ENCODE peak calls at places on chromosomes 11 and 22, in eight cellular contexts. V is IMR-90, K is GM12878, L is K562, I is right lobe of liver, F is A549, B is heart left ventricle, J is upper lobe of left lung. S is an unnamed sample. For H3K4me1, the result is how much of the 10 kb centered on the place peaks cover.

GRCh38 chr11:129930743-129931142 is 35.4 kb upstream of the NFRKB start:
- ATAC-seq in V (no peak), K (no peak), L (no peak), I (no peak), F (no peak), B (no peak), J (no peak), S (no peak)

GRCh38 chr11:208917-209260 is 1.4 kb downstream of the RIC8A start:
- ATAC-seq in V (peak), K (peak), L (peak), I (no peak), F (peak), B (no peak), J (no peak), S (no peak)

GRCh38 chr22:46140989-46141928 is 9.1 kb upstream of the PPARA start:
- ATAC-seq in V (no peak), K (peak), L (no peak), I (no peak), F (no peak), B (no peak), J (no peak), S (no peak)

GRCh38 chr11:34653851-34654490 is 33.1 kb downstream of the EHF start:
- ATAC-seq in V (peak), K (no peak), L (peak), I (peak), F (peak), B (peak), J (peak), S (no peak)

GRCh38 chr22:33405194-33405593 is 347.0 kb upstream of the SYN3 start:
- ATAC-seq in V (no peak), K (peak), L (no peak), I (no peak), F (no peak), B (peak), J (no peak), S (no peak)

GRCh38 chr11:18485905-18486528 is 30.4 kb downstream of the LDHAL6A start:
- ATAC-seq in V (no peak), K (peak), L (no peak), I (no peak), F (no peak), B (no peak), J (no peak), S (no peak)

GRCh38 chr11:125153837-125154236 is 10.7 kb upstream of the PKNOX2 start:
- ATAC-seq in V (no peak), K (no peak), L (no peak), I (no peak), F (no peak), B (no peak), J (no peak), S (no peak)

GRCh38 chr22:39710380-39711117 is 140.0 kb downstream of the CACNA1I start:
- ATAC-seq in V (no peak), K (no peak), L (no peak), I (no peak), F (no peak), B (no peak), J (no peak), S (no peak)

GRCh38 chr11:131425285-131425684 is 54.9 kb downstream of the NTM start:
- ATAC-seq in V (no peak), K (no peak), L (no peak), I (no peak), F (no peak), B (no peak), J (no peak), S (no peak)

GRCh38 chr11:87056091-87056490 is 18.4 kb downstream of the TMEM135 start:
- ATAC-seq in V (no peak), K (no peak), L (no peak), I (no peak), F (no peak), B (no peak), J (no peak), S (no peak)

GRCh38 chr11:105265859-105266258 is 126.3 kb upstream of the CARD18 start:
- ATAC-seq in V (no peak), K (no peak), L (no peak), I (no peak), F (no peak), B (no peak), J (no peak), S (no peak)

DNA sequence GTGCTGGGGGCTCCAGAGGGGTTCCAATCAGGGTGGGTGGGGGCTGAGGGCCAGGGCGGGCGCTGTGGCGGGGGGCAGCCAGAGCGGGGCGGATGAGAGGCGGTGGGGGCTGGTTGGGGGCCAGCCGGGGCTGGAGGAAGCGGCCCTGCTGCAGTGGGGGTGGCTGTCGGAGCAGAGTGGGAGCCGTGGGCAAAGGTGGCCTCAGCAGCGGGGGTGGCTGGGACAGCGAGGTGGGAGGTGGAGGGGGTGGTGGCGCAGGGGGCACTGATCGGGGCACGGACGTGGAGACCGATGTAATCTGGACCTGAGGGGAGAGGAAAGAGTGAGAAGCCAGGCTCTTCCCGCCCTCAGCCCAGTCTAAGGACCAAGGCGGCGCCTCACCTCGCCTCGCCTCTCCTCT is 5.1 kb downstream of the RCOR2 start:
- ATAC-seq in V (no peak), K (no peak), L (no peak), I (no peak), F (no peak), B (no peak), J (no peak), S (no peak)
- H3K4me1 ChIP-seq in V (under half), K (under half), L (half or more), I (under half), F (under half), B (under half), J (under half), S (half or more)

GRCh38 chr11:77473801-77474508 is at the start of gene PAK1:
- ATAC-seq in V (peak), K (peak), L (peak), I (peak), F (peak), B (peak), J (peak), S (peak)
- TF ChIP-seq POLR2A in V (no peak), K (peak), L (no peak), I (peak), F (no peak), B (no peak), J (no peak), S (no peak)

GRCh38 chr22:22893077-22893805 is 5.6 kb downstream of the IGLL5 start:
- ATAC-seq in V (no peak), K (no peak), L (peak), I (peak), F (no peak), B (no peak), J (no peak), S (no peak)
- H3K4me1 ChIP-seq in V (under half), K (under half), L (under half), I (under half), F (under half), B (under half), J (under half), S (under half)

DNA sequence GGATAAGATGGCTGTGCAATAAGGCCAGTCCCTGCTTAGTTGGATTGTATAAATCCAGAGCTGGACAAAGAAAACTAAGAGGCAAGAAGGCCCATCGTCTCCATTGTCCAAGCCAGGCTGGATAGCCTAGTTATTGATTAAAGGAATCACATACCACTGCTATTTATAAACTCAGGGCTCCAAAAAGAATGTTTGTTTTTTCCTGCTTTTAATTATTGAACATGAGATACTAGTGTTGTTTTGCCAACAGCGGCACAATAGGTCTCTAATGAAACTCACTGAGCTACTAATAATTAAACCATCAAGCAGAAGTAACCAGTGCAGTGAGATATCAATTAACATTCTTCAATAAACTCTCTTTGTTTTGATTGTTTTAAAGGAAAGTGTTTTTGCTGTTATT is 259.7 kb downstream of the INSC start:
- ATAC-seq in V (no peak), K (no peak), L (no peak), I (no peak), F (no peak), B (no peak), J (no peak), S (no peak)
- TF ChIP-seq POLR2A in V (no peak), K (no peak), L (no peak), I (no peak), F (no peak), B (no peak), J (no peak), S (no peak)

GRCh38 chr11:48028909-48029685 is 48.7 kb downstream of the PTPRJ start:
- ATAC-seq in V (peak), K (no peak), L (no peak), I (no peak), F (peak), B (peak), J (no peak), S (no peak)
- H3K4me1 ChIP-seq in V (under half), K (under half), L (under half), I (under half), F (half or more), B (under half), J (under half), S (under half)

GRCh38 chr11:57391546-57391945 is 1.1 kb upstream of the PRG2 start:
- ATAC-seq in V (no peak), K (no peak), L (no peak), I (no peak), F (no peak), B (no peak), J (no peak), S (no peak)

GRCh38 chr11:57392421-57393105 is 2.1 kb upstream of the PRG2 start:
- ATAC-seq in V (no peak), K (no peak), L (no peak), I (no peak), F (no peak), B (no peak), J (no peak), S (no peak)

GRCh38 chr11:57387284-57388030 is 3.0 kb downstream of the PRG2 start:
- ATAC-seq in V (no peak), K (no peak), L (peak), I (peak), F (peak), B (peak), J (no peak), S (no peak)

GRCh38 chr11:57391111-57391510 is 661 bp upstream of the PRG2 start:
- ATAC-seq in V (no peak), K (no peak), L (no peak), I (no peak), F (no peak), B (no peak), J (no peak), S (no peak)

GRCh38 chr11:57390535-57390934 is at the start of gene PRG2:
- ATAC-seq in V (no peak), K (no peak), L (peak), I (no peak), F (no peak), B (no peak), J (no peak), S (no peak)
- TF ChIP-seq POLR2A in V (no peak), K (no peak), L (no peak), I (no peak), F (no peak), B (no peak), J (no peak), S (no peak)

GRCh38 chr11:73313652-73314051 is 5.6 kb downstream of the ARHGEF17 start:
- ATAC-seq in V (no peak), K (peak), L (no peak), I (no peak), F (no peak), B (no peak), J (no peak), S (no peak)
- H3K4me1 ChIP-seq in V (half or more), K (under half), L (under half), I (under half), F (under half), B (half or more), J (half or more), S (under half)

S was measured in gastroesophageal sphincter.